ENCODE peak calls at places on chromosome 6, in seven cellular contexts. C is omental fat pad, Q is adrenal gland, F is pancreas, N is progenitor cell of endocrine pancreas, L is Panc1, P is cardiac muscle cell. A is an unnamed sample.

GRCh38 chr6:151292974-151293373 is 53.2 kb downstream of the AKAP12 start:
- DNase-seq in L (no peak), C (no peak), P (no peak), F (no peak), N (no peak), Q (no peak), A (no peak)

GRCh38 chr6:41698350-41698781 is 37.0 kb downstream of the TFEB start:
- DNase-seq in Q (no peak), N (no peak), L (no peak), F (no peak), C (no peak), P (no peak), A (no peak)

GRCh38 chr6:36197739-36198221 is 1.2 kb downstream of the BRPF3 start:
- DNase-seq in L (no peak), F (peak), N (no peak), Q (peak), C (no peak), P (no peak), A (no peak)

GRCh38 chr6:141326426-141326825 is 806.3 kb upstream of the GJE1 start:
- DNase-seq in C (peak), F (no peak), Q (peak), L (peak), P (no peak), N (no peak), A (no peak)

GRCh38 chr6:16432075-16433032 is 194.0 kb downstream of the GMPR start:
- DNase-seq in C (no peak), L (no peak), N (no peak), Q (peak), P (no peak), F (no peak), A (no peak)

GRCh38 chr6:125213936-125214335 is 60.4 kb downstream of the TPD52L1 start:
- DNase-seq in L (no peak), Q (no peak), P (no peak), F (no peak), N (no peak), C (no peak), A (no peak)

GRCh38 chr6:20203561-20204528 is 8.4 kb downstream of the MBOAT1 start:
- DNase-seq in N (no peak), F (no peak), P (no peak), L (no peak), C (no peak), Q (no peak), A (no peak)

GRCh38 chr6:110714143-110714542 is 101.1 kb downstream of the CDK19 start:
- DNase-seq in P (no peak), Q (no peak), C (no peak), F (no peak), N (no peak), L (no peak), A (no peak)

GRCh38 chr6:106630366-106630765 is 988 bp downstream of the QRSL1 start:
- DNase-seq in C (no peak), Q (no peak), P (no peak), F (no peak), N (no peak), L (no peak), A (no peak)

GRCh38 chr6:85015396-85015990 is 251.1 kb upstream of the TBX18 start:
- DNase-seq in N (peak), L (peak), C (no peak), F (no peak), P (peak), Q (peak), A (peak)

GRCh38 chr6:148422085-148422484 is 79.4 kb downstream of the SASH1 start:
- DNase-seq in C (no peak), F (no peak), L (no peak), N (no peak), P (no peak), Q (no peak), A (no peak)

GRCh38 chr6:129662980-129663431 is 47.0 kb downstream of the ARHGAP18 start:
- DNase-seq in C (no peak), F (no peak), P (no peak), Q (no peak), N (no peak), L (no peak), A (no peak)

GRCh38 chr6:131784561-131784960 is 23.3 kb upstream of the ENPP1 start:
- DNase-seq in C (no peak), N (no peak), Q (no peak), L (no peak), F (no peak), P (no peak), A (no peak)

GRCh38 chr6:147001621-147002020 is 202.6 kb upstream of the STXBP5 start:
- DNase-seq in N (no peak), C (no peak), L (no peak), F (no peak), Q (peak), P (no peak), A (no peak)

GRCh38 chr6:2667617-2668016 is 83.1 kb downstream of the MYLK4 start:
- DNase-seq in Q (no peak), C (no peak), L (no peak), F (no peak), P (no peak), N (no peak), A (no peak)

GRCh38 chr6:43812850-43813584 is 43.0 kb downstream of the VEGFA start:
- DNase-seq in F (no peak), C (no peak), P (no peak), L (no peak), N (no peak), Q (no peak), A (no peak)

GRCh38 chr6:24009319-24009718 is 116.7 kb upstream of the NRSN1 start:
- DNase-seq in C (no peak), P (no peak), L (no peak), F (no peak), Q (no peak), N (no peak), A (no peak)

GRCh38 chr6:30283761-30284160 is 43.0 kb upstream of the TRIM39 start:
- DNase-seq in F (no peak), Q (no peak), C (no peak), N (no peak), L (no peak), P (no peak), A (no peak)

GRCh38 chr6:111230351-111231077 is 143.2 kb downstream of the SLC16A10 start:
- DNase-seq in L (no peak), Q (no peak), P (no peak), N (no peak), F (no peak), C (no peak), A (no peak)

GRCh38 chr6:134363323-134364039 is 45.6 kb upstream of the SGK1 start:
- DNase-seq in N (no peak), F (no peak), L (no peak), Q (peak), P (no peak), C (no peak), A (no peak)

GRCh38 chr6:123306334-123306733 is 310.3 kb downstream of the CLVS2 start:
- DNase-seq in C (no peak), L (no peak), P (peak), Q (no peak), F (no peak), N (no peak), A (no peak)

GRCh38 chr6:28648035-28648877 is 122.6 kb downstream of the GPX5 start:
- DNase-seq in F (no peak), C (no peak), Q (peak), N (peak), L (peak), P (peak), A (peak)

GRCh38 chr6:142731611-142732010 is 213.4 kb downstream of the HIVEP2 start:
- DNase-seq in P (no peak), L (no peak), Q (no peak), C (no peak), N (no peak), F (no peak), A (no peak)

GRCh38 chr6:52162940-52163908 is 23.0 kb upstream of the IL17A start:
- DNase-seq in C (no peak), Q (no peak), F (no peak), N (no peak), P (no peak), L (peak), A (no peak)

GRCh38 chr6:121451250-121451649 is 15.8 kb downstream of the GJA1 start:
- DNase-seq in P (no peak), C (no peak), L (no peak), F (no peak), N (no peak), Q (no peak), A (no peak)

GRCh38 chr6:56223995-56224394 is 23.4 kb downstream of the COL21A1 start:
- DNase-seq in N (no peak), L (peak), P (no peak), F (no peak), C (no peak), Q (no peak), A (no peak)

GRCh38 chr6:90368601-90369000 is 72.0 kb upstream of the BACH2 start:
- DNase-seq in P (no peak), C (no peak), L (no peak), Q (no peak), N (no peak), F (no peak), A (no peak)

GRCh38 chr6:89281779-89282246 is 33.3 kb downstream of the GABRR2 start:
- DNase-seq in Q (peak), P (peak), C (no peak), N (no peak), F (no peak), L (no peak), A (peak)

GRCh38 chr6:40510442-40510841 is 76.7 kb downstream of the LRFN2 start:
- DNase-seq in L (no peak), P (no peak), Q (no peak), C (no peak), N (no peak), F (no peak), A (no peak)

GRCh38 chr6:40436685-40437604 is 150.2 kb downstream of the LRFN2 start:
- DNase-seq in L (no peak), P (no peak), F (no peak), Q (no peak), C (no peak), N (no peak), A (no peak)

GRCh38 chr6:152661776-152662175 is 24.6 kb upstream of the SYNE1 start:
- DNase-seq in F (no peak), N (no peak), L (no peak), P (no peak), C (no peak), Q (no peak), A (no peak)

GRCh38 chr6:130908188-130908587 is 81.0 kb downstream of the SMLR1 start:
- DNase-seq in Q (no peak), F (no peak), N (no peak), P (no peak), L (no peak), C (no peak), A (no peak)

GRCh38 chr6:112086744-112087135 is 542 bp downstream of the TUBE1 start:
- DNase-seq in L (no peak), F (no peak), C (no peak), Q (peak), N (no peak), P (peak), A (no peak)

GRCh38 chr6:31727717-31728671 is 1.1 kb downstream of the DDAH2 start:
- DNase-seq in L (no peak), P (no peak), C (no peak), Q (no peak), F (no peak), N (no peak), A (no peak)

GRCh38 chr6:153625089-153625488 is 414.0 kb upstream of the OPRM1 start:
- DNase-seq in P (peak), F (no peak), Q (no peak), C (peak), L (no peak), N (no peak), A (no peak)

GRCh38 chr6:148509789-148510581 is 167.3 kb downstream of the SASH1 start:
- DNase-seq in P (no peak), L (no peak), N (no peak), C (no peak), Q (peak), F (no peak), A (peak)

GRCh38 chr6:6177754-6178153 is 142.7 kb downstream of the F13A1 start:
- DNase-seq in Q (no peak), C (no peak), P (no peak), N (no peak), F (no peak), L (no peak), A (no peak)

GRCh38 chr6:52697903-52698302 is 27.0 kb downstream of the TMEM14A start:
- DNase-seq in C (no peak), F (no peak), L (no peak), Q (no peak), N (no peak), P (no peak), A (no peak)

GRCh38 chr6:159163901-159164370 is 5.3 kb upstream of the FNDC1 start:
- DNase-seq in P (no peak), C (no peak), Q (no peak), N (no peak), F (no peak), L (no peak), A (no peak)

GRCh38 chr6:25219581-25220249 is 59.5 kb upstream of the CARMIL1 start:
- DNase-seq in N (no peak), P (no peak), Q (no peak), C (no peak), F (no peak), L (no peak), A (no peak)

GRCh38 chr6:25223421-25224052 is 55.6 kb upstream of the CARMIL1 start:
- DNase-seq in P (peak), N (peak), C (peak), Q (peak), F (no peak), L (peak), A (peak)

GRCh38 chr6:25220853-25221252 is 58.3 kb upstream of the CARMIL1 start:
- DNase-seq in P (no peak), L (no peak), C (no peak), F (no peak), Q (no peak), N (no peak), A (no peak)

GRCh38 chr6:25224237-25224636 is 54.9 kb upstream of the CARMIL1 start:
- DNase-seq in P (no peak), L (no peak), C (no peak), Q (no peak), F (no peak), N (no peak), A (no peak)

GRCh38 chr6:25222006-25222715 is 57.0 kb upstream of the CARMIL1 start:
- DNase-seq in L (no peak), C (no peak), P (no peak), Q (peak), F (no peak), N (no peak), A (no peak)
- TF ChIP-seq CTCF in L (no peak), C (no peak), P (no peak), Q (no peak), F (no peak), N (no peak), A (no peak)

GRCh38 chr6:80605165-80605989 is 498.9 kb downstream of the BCKDHB start:
- DNase-seq in C (no peak), L (no peak), F (no peak), P (peak), Q (no peak), N (no peak), A (no peak)
- TF ChIP-seq CTCF in C (no peak), L (peak), F (peak), P (peak), Q (peak), N (peak), A (peak)

DNA sequence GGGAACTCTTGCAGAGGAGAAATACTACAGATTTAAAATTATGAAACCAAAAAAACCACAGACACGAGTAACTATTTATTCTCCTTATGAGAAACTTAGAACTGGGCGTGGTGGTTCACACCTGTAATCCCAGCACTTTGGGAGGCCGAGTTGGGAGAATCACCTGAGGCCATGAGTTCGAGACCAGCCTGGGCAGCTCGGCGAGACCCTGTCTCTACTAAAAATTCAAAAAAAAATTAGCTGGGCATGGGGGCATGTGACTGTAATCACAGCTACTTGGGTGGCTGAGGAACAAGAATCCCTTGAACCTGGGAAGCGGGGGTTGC is 36.8 kb downstream of the SSR1 start:
- DNase-seq in Q (no peak), P (no peak), F (no peak), C (no peak), N (no peak), L (no peak), A (no peak)
- TF ChIP-seq CTCF in Q (no peak), P (no peak), F (no peak), C (no peak), N (no peak), L (peak), A (peak)

DNA sequence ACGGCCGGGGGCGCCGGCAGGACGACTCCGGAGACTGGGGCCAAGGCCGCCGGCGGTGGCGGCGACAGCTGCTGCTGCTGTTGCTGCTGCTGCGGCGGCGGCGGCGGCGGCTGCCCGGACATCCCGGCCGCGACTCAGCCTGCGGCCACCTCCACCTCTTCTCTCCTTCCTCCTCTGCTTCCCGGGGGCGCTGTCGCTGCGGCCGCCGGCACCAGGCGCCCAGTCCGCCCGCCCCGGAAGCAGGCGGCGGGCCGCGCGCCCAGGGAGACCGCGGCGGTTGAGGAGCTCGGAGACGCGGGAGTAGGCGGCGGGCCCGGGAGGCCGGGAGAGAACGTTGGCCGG is 280 bp downstream of the RANBP9 start:
- DNase-seq in C (no peak), P (no peak), N (no peak), F (peak), L (no peak), Q (no peak), A (peak)
- TF ChIP-seq CTCF in C (no peak), P (no peak), N (peak), F (no peak), L (peak), Q (no peak), A (no peak)

DNA sequence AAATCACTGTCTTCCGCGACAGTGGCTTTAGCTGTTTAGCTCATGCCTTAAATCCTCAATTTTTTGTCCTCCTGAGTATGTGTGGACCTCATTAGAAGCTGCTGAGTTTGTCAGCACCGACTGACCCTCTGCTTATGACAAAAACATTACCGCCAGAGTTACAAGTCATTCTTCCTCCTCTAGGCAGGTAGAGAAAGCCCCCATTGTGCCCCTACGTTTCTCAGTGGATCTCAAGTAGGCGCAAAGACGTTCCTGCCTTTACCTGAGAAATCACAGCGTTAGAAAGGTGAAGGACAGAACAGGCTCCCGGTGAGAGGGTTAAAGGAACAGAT is 227.3 kb upstream of the PDE10A start:
- DNase-seq in Q (no peak), N (no peak), F (no peak), C (no peak), P (no peak), L (no peak), A (no peak)
- TF ChIP-seq CTCF in Q (no peak), N (no peak), F (no peak), C (no peak), P (no peak), L (peak), A (peak)

DNA sequence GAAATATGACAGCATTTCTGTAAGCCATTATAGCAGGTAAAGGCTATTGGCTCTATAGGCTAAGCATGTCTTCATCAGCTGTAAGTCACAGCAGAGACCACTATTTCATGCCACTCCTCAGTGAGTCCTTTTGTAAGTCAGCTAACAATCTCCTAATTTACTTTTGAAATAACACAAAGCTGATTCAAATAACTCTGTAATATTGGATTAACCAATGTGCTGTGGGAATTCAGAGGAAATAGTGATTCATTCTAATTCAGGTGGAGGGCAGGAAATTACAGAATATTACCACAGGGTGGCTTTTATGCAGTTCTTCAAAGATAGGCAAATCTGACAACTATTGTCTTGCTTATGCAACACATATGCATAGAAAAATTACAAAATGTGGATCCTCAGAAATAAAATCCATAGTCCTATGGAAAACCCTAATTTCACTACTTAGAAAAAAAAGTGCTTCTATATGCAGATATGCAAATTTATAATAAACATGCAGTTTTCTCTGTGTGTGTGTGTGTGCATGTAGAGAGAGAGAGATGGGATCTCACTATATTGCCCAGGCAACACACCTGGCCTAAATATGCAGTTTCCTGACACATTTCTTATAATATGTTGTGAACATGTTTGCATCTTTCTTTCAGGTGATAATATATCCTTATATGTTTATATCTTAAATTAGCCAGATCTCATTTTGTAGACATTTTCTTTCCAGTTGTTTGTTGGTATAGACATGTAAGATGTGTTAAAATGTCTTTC is 4.8 kb upstream of the SMIM28 start:
- DNase-seq in Q (no peak), C (no peak), N (no peak), P (no peak), L (no peak), F (no peak), A (no peak)
- TF ChIP-seq CTCF in Q (no peak), C (no peak), N (peak), P (no peak), L (no peak), F (no peak), A (no peak)

DNA sequence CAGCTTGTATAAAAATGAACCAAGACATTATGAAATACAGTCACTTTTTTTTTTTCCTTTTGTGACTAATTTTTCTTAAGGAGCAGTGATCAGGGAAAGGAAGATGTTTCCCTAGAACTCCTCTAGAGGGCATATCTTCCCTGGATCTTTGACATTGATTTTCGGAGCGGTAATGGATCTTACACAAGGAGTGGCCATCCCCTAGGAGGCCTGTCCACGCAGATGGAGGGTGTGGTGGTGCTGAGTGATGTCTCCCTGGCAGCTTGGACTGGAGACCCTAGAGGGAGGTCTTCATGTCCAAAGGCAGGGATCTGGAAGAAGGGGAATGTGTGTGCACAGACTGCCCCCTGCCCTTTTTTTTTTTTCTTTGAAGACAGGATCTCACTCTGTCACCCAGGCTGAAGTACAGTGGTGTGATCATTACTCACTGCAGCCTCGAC is 7.0 kb upstream of the KIFC1 start:
- DNase-seq in F (no peak), P (no peak), C (no peak), N (no peak), L (no peak), Q (no peak), A (peak)
- TF ChIP-seq CTCF in F (no peak), P (peak), C (no peak), N (peak), L (peak), Q (peak), A (peak)